ENCODE peak calls at places on chromosome 11, in nine cellular contexts. P, L, Z, W, C, N, O, M and T are unnamed samples.
A peak's percentile ranks its signal among the peaks of the same experiment; 100 is the strongest.

GRCh38 chr11:123561046-123561781 is 93.2 kb downstream of the SCN3B start:
- DNase-seq in C (peak; percentile 70), P (peak; percentile 92), O (peak; percentile 50), N (no peak), M (peak; percentile 31), Z (peak; percentile 29), W (peak; percentile 44), L (no peak), T (peak; percentile 80)

GRCh38 chr11:118048472-118049370 is 28.2 kb upstream of the TMPRSS4 start:
- DNase-seq in L (no peak), W (no peak), P (no peak), N (peak; percentile 65), C (no peak), O (no peak), M (no peak), Z (no peak), T (no peak)

GRCh38 chr11:48114740-48115139 is 101.9 kb upstream of the OR4B1 start:
- DNase-seq in O (no peak), C (no peak), Z (no peak), L (no peak), P (no peak), N (no peak), M (no peak), W (no peak), T (no peak)

GRCh38 chr11:77346906-77347603 is 45.6 kb upstream of the GDPD4 start:
- DNase-seq in W (no peak), L (no peak), O (no peak), M (no peak), Z (peak; percentile 59), P (no peak), N (no peak), C (no peak), T (no peak)

GRCh38 chr11:40647290-40647689 is 812.2 kb downstream of the LRRC4C start:
- DNase-seq in L (no peak), O (no peak), Z (no peak), N (no peak), M (no peak), W (no peak), C (no peak), P (no peak), T (no peak)

GRCh38 chr11:90846628-90847027 is 623.8 kb upstream of the CHORDC1 start:
- DNase-seq in M (no peak), P (no peak), N (no peak), O (no peak), C (no peak), L (no peak), Z (no peak), W (no peak), T (peak; percentile 31)

GRCh38 chr11:128713595-128713994 is 19.7 kb downstream of the FLI1 start:
- DNase-seq in L (no peak), P (no peak), O (no peak), W (no peak), Z (peak; percentile 14), C (no peak), M (peak; percentile 36), N (no peak), T (no peak)

GRCh38 chr11:7899418-7899817 is 31.6 kb downstream of the OR10A6 start:
- DNase-seq in P (no peak), W (no peak), L (no peak), N (no peak), C (no peak), M (no peak), Z (no peak), O (no peak), T (no peak)

GRCh38 chr11:69515271-69516245 is 34.1 kb downstream of the LINC01488 start:
- DNase-seq in L (no peak), N (peak; percentile 2), Z (no peak), C (no peak), W (no peak), P (no peak), O (no peak), M (no peak), T (no peak)

GRCh38 chr11:115078461-115079438 is 400.4 kb downstream of the NXPE2 start:
- DNase-seq in P (no peak), M (no peak), W (no peak), O (no peak), L (no peak), N (no peak), Z (no peak), C (no peak), T (no peak)

GRCh38 chr11:66888282-66888681 is 31.4 kb downstream of the LRFN4 start:
- DNase-seq in L (no peak), W (no peak), M (no peak), C (no peak), Z (no peak), O (no peak), P (no peak), N (no peak), T (no peak)

GRCh38 chr11:83157755-83158473 is 983 bp downstream of the PCF11 start:
- DNase-seq in Z (peak; percentile 79), C (peak; percentile 51), L (peak; percentile 30), N (peak; percentile 82), M (peak; percentile 30), P (peak; percentile 51), O (peak; percentile 59), W (peak; percentile 57), T (peak; percentile 59)

GRCh38 chr11:120256779-120257178 is 16.8 kb downstream of the POU2F3 start:
- DNase-seq in L (no peak), P (no peak), O (no peak), M (no peak), N (no peak), Z (no peak), W (no peak), C (no peak), T (no peak)
- H3K27me3 ChIP-seq in L (peaks cover 62% of the 10 kb centered on the region), P (no peaks in the 10 kb centered on the region), O (no peaks in the 10 kb centered on the region), M (peaks cover 28% of the 10 kb centered on the region), N (no peaks in the 10 kb centered on the region), Z (peaks cover 49% of the 10 kb centered on the region), W (no peaks in the 10 kb centered on the region), C (no peaks in the 10 kb centered on the region), T (no peaks in the 10 kb centered on the region)

DNA sequence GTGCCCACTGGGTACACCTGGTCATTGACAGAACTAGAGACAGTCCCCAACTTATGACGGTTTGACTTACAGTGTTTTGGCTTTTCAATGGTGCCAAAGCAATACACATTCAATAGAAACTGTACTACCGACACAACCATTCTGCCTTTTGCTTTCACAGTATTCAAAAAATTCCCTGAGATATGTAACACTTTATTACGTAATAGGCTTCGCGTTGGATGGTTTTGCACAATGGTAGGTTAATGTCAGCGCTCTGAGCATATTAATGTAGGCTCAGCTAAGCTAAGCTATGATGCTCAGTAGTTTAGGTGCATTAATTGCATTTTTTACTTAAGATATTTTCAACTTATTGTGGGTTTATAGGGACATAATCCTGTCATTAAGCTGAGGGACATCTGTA is 105.1 kb upstream of the B3GAT1 start:
- DNase-seq in O (no peak), W (no peak), N (no peak), Z (no peak), M (no peak), C (no peak), P (no peak), L (no peak), T (no peak)
- H3K27me3 ChIP-seq in O (no peaks in the 10 kb centered on the region), W (no peaks in the 10 kb centered on the region), N (no peaks in the 10 kb centered on the region), Z (peaks cover 6% of the 10 kb centered on the region), M (no peaks in the 10 kb centered on the region), C (no peaks in the 10 kb centered on the region), P (no peaks in the 10 kb centered on the region), L (peaks cover 49% of the 10 kb centered on the region), T (peaks cover 41% of the 10 kb centered on the region)

GRCh38 chr11:1037506-1038055 is 1.1 kb upstream of the MUC6 start:
- DNase-seq in N (no peak), C (no peak), O (no peak), P (no peak), W (no peak), M (no peak), Z (no peak), L (no peak), T (no peak)

GRCh38 chr11:1038921-1039320 is 2.4 kb upstream of the MUC6 start:
- DNase-seq in M (no peak), Z (no peak), L (peak; percentile 2), O (no peak), P (no peak), W (no peak), C (no peak), N (no peak), T (no peak)

GRCh38 chr11:1036931-1037330 is 413 bp upstream of the MUC6 start:
- DNase-seq in M (no peak), N (no peak), C (no peak), W (no peak), Z (no peak), P (no peak), L (no peak), O (no peak), T (no peak)

GRCh38 chr11:1039481-1040427 is 3.2 kb upstream of the MUC6 start:
- DNase-seq in L (peak; percentile 12), P (no peak), M (no peak), W (peak; percentile 80), C (no peak), N (no peak), Z (no peak), O (peak; percentile 87), T (no peak)

GRCh38 chr11:1038361-1038760 is 1.8 kb upstream of the MUC6 start:
- DNase-seq in Z (no peak), P (no peak), N (no peak), O (no peak), L (peak; percentile 5), C (no peak), W (no peak), M (no peak), T (no peak)
- H3K27me3 ChIP-seq in Z (peaks cover 36% of the 10 kb centered on the region), P (no peaks in the 10 kb centered on the region), N (no peaks in the 10 kb centered on the region), O (no peaks in the 10 kb centered on the region), L (peaks cover 46% of the 10 kb centered on the region), C (no peaks in the 10 kb centered on the region), W (no peaks in the 10 kb centered on the region), M (peaks cover 2% of the 10 kb centered on the region), T (no peaks in the 10 kb centered on the region)

GRCh38 chr11:35009941-35010337 is 93.5 kb downstream of the PDHX start:
- DNase-seq in C (no peak), N (no peak), L (no peak), P (no peak), O (no peak), W (no peak), Z (no peak), M (peak; percentile 27), T (no peak)

GRCh38 chr11:35009191-35009940 is 92.9 kb downstream of the PDHX start:
- DNase-seq in O (peak; percentile 74), W (peak; percentile 74), Z (peak; percentile 51), C (no peak), N (no peak), P (no peak), M (peak; percentile 95), L (no peak), T (no peak)

GRCh38 chr11:35005156-35005780 is 88.8 kb downstream of the PDHX start:
- DNase-seq in M (peak; percentile 49), W (peak; percentile 70), L (no peak), N (no peak), C (no peak), Z (no peak), O (peak; percentile 76), P (no peak), T (no peak)

GRCh38 chr11:35006389-35007128 is 90.1 kb downstream of the PDHX start:
- DNase-seq in P (no peak), W (no peak), Z (no peak), M (no peak), O (no peak), C (no peak), L (no peak), N (no peak), T (no peak)

DNA sequence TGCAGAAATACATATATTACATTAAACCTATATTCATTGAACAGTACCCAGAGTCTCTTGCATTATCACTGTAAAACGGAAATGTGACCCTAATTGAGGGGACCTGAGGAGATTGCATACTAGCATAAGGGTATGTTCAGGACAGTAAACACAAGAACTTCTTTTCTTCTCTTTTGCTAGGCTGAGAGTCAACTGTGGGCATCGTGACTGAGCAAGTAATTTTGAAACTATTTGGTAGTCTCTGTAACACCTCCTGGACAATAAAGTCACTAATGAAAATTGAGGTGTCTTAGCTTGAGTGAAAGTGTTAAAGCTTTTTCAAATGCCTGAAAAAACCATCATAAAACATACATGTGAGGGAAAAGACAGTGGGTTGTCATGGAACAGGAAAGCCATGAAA is 90.9 kb downstream of the PDHX start:
- DNase-seq in P (no peak), M (no peak), Z (no peak), W (no peak), L (no peak), C (no peak), O (no peak), N (no peak), T (no peak)
- H3K27me3 ChIP-seq in P (no peaks in the 10 kb centered on the region), M (no peaks in the 10 kb centered on the region), Z (no peaks in the 10 kb centered on the region), W (no peaks in the 10 kb centered on the region), L (no peaks in the 10 kb centered on the region), C (no peaks in the 10 kb centered on the region), O (no peaks in the 10 kb centered on the region), N (no peaks in the 10 kb centered on the region), T (no peaks in the 10 kb centered on the region)